ENCODE peak calls at places on chromosomes 6 and 20, in five cellular contexts. N is HL-60, L is coronary artery, A is left lung, Y is fibroblast of mammary gland. M is an unnamed sample.

GRCh38 chr20:31497838-31498540 is 16.3 kb upstream of the HM13 start:
- DNase-seq in Y (peak; percentile 90), N (no peak), A (no peak), L (no peak), M (no peak)

GRCh38 chr6:124887872-124888580 is 74.2 kb upstream of the RNF217 start:
- DNase-seq in N (no peak), Y (no peak), A (no peak), L (no peak), M (no peak)

GRCh38 chr6:73586416-73586974 is 65.7 kb upstream of the EEF1A1 start:
- DNase-seq in Y (peak; percentile 40), A (no peak), N (no peak), L (no peak), M (no peak)

GRCh38 chr6:22892452-22892851 is 323.1 kb downstream of the HDGFL1 start:
- DNase-seq in N (no peak), A (no peak), Y (peak; percentile 97), L (no peak), M (no peak)

GRCh38 chr6:2433686-2434085 is 188.3 kb upstream of the GMDS start:
- DNase-seq in A (no peak), Y (no peak), L (no peak), N (peak; percentile 58), M (no peak)

GRCh38 chr6:46491201-46491788 is at the start of gene RCAN2:
- DNase-seq in A (peak; percentile 70), N (no peak), Y (peak; percentile 46), L (peak; percentile 90), M (peak; percentile 27)

GRCh38 chr6:39309942-39310531 is 4.2 kb downstream of the KCNK17 start:
- DNase-seq in N (peak; percentile 69), L (no peak), Y (peak; percentile 66), A (peak; percentile 75), M (peak; percentile 35)

GRCh38 chr20:57342829-57343228 is 8.2 kb upstream of the RAE1 start:
- DNase-seq in Y (peak; percentile 42), A (no peak), N (no peak), L (no peak), M (no peak)

GRCh38 chr6:40538556-40538955 is 48.6 kb downstream of the LRFN2 start:
- DNase-seq in N (no peak), A (no peak), Y (no peak), L (no peak), M (no peak)

GRCh38 chr20:61437280-61438206 is 185.5 kb downstream of the CDH4 start:
- DNase-seq in A (no peak), N (no peak), Y (peak; percentile 79), L (no peak), M (no peak)

GRCh38 chr6:81614292-81614691 is 138.2 kb downstream of the TENT5A start:
- DNase-seq in Y (peak; percentile 13), N (no peak), L (no peak), A (no peak), M (no peak)

GRCh38 chr6:113758725-113759576 is 98.2 kb upstream of the MARCKS start:
- DNase-seq in L (no peak), A (no peak), Y (no peak), N (no peak), M (no peak)

GRCh38 chr20:22523128-22523498 is 61.3 kb downstream of the FOXA2 start:
- DNase-seq in A (no peak), Y (no peak), L (no peak), N (no peak), M (no peak)

GRCh38 chr20:45343445-45343866 is 4.8 kb downstream of the SDC4 start:
- DNase-seq in A (peak; percentile 54), Y (no peak), N (no peak), L (no peak), M (no peak)

GRCh38 chr6:6851059-6851658 is 256.6 kb upstream of the RREB1 start:
- DNase-seq in L (no peak), A (peak; percentile 57), N (no peak), Y (peak; percentile 99), M (no peak)

GRCh38 chr6:137573739-137574138 is 79.5 kb upstream of the OLIG3 start:
- DNase-seq in L (no peak), A (no peak), Y (no peak), N (no peak), M (no peak)

GRCh38 chr6:85864453-85865401 is 222.0 kb upstream of the SYNCRIP start:
- DNase-seq in A (no peak), N (no peak), L (no peak), Y (peak; percentile 34), M (no peak)
- TF ChIP-seq CTCF in A (no peak), N (no peak), L (no peak), Y (peak; percentile 8), M (no peak)

DNA sequence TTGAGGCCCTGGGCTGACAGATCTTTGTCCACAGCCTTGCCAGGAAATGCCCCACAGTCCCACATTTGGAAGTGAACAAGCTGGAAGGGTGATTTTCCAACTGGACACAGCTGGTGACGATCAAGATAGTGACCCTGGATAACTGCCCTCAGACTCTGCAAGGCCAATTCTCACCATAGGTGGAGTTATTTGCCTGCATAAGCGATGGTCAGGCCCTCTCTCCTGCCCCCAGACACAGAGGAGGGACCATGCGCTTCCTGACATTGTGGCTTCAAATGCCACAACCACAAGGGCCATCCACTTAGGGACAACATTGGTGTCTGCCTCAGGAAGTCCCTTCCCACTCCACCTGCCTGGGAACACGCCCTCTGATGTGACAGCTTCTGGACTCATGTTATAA is 96.0 kb downstream of the JPH2 start:
- DNase-seq in N (no peak), L (no peak), Y (no peak), A (no peak), M (no peak)
- TF ChIP-seq CTCF in N (no peak), L (no peak), Y (no peak), A (no peak), M (no peak)

GRCh38 chr6:152748843-152749242 is 1.8 kb upstream of the VIP start:
- DNase-seq in A (no peak), L (no peak), Y (peak; percentile 29), N (no peak), M (no peak)
- TF ChIP-seq CTCF in A (no peak), L (no peak), Y (peak; percentile 22), N (no peak), M (no peak)

GRCh38 chr20:35312348-35312747 is 20.1 kb upstream of the FAM83C start:
- DNase-seq in Y (peak; percentile 87), A (no peak), N (no peak), L (no peak), M (no peak)
- TF ChIP-seq CTCF in Y (no peak), A (no peak), N (no peak), L (no peak), M (no peak)

GRCh38 chr6:78259935-78260334 is 607.1 kb downstream of the MEI4 start:
- DNase-seq in N (no peak), Y (no peak), A (no peak), L (no peak), M (no peak)
- TF ChIP-seq CTCF in N (no peak), Y (no peak), A (no peak), L (no peak), M (no peak)

DNA sequence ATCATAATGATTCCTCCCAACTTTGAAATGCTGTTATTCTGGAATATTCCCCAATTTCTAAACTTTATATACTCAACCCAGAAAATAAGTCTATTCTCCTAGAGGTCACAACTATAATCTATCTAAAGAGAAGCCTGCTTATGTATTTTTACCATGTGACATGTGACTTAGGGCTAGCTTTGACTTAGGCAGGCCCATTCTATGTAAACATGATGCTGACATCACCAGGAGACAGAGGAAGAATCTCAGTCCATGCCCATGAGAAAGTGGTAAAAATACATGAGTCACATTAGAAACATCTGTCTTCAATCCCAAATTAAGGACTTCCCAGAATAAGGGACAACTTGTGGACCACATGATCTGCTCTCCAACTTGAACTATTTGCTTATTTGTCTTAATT is 113.6 kb upstream of the ID4 start:
- DNase-seq in N (no peak), Y (peak; percentile 94), A (no peak), L (no peak), M (no peak)
- TF ChIP-seq CTCF in N (no peak), Y (no peak), A (no peak), L (no peak), M (no peak)

GRCh38 chr6:30556964-30557682 is at the start of gene PRR3:
- DNase-seq in A (peak; percentile 80), Y (peak; percentile 89), L (peak; percentile 91), N (peak; percentile 92), M (peak; percentile 68)

GRCh38 chr6:30555428-30556005 is 772 bp downstream of the GNL1 start:
- DNase-seq in Y (peak; percentile 31), A (peak; percentile 55), L (peak; percentile 83), N (no peak), M (no peak)

GRCh38 chr6:30554962-30555361 is 1.3 kb downstream of the GNL1 start:
- DNase-seq in N (no peak), Y (no peak), A (no peak), L (no peak), M (no peak)

GRCh38 chr6:30556714-30556963 is 350 bp upstream of the GNL1 start:
- DNase-seq in N (peak; percentile 92), A (peak; percentile 92), Y (no peak), L (peak; percentile 93), M (no peak)

GRCh38 chr6:30556006-30556713 is at the start of gene GNL1:
- DNase-seq in N (peak; percentile 93), Y (peak; percentile 82), L (peak; percentile 94), A (peak; percentile 96), M (peak; percentile 99)
- TF ChIP-seq CTCF in N (no peak), Y (no peak), L (no peak), A (no peak), M (no peak)

GRCh38 chr20:50141018-50141675 is 12.4 kb downstream of the PEDS1 start:
- DNase-seq in N (no peak), A (no peak), L (no peak), Y (no peak), M (no peak)

GRCh38 chr20:50140339-50140859 is 13.1 kb downstream of the PEDS1 start:
- DNase-seq in Y (no peak), N (no peak), L (no peak), A (no peak), M (no peak)

GRCh38 chr20:50136822-50137599 is 16.5 kb downstream of the PEDS1 start:
- DNase-seq in L (no peak), A (no peak), N (no peak), Y (peak; percentile 87), M (no peak)

GRCh38 chr20:50138120-50138478 is 15.4 kb downstream of the PEDS1 start:
- DNase-seq in N (no peak), L (no peak), A (no peak), Y (no peak), M (no peak)

DNA sequence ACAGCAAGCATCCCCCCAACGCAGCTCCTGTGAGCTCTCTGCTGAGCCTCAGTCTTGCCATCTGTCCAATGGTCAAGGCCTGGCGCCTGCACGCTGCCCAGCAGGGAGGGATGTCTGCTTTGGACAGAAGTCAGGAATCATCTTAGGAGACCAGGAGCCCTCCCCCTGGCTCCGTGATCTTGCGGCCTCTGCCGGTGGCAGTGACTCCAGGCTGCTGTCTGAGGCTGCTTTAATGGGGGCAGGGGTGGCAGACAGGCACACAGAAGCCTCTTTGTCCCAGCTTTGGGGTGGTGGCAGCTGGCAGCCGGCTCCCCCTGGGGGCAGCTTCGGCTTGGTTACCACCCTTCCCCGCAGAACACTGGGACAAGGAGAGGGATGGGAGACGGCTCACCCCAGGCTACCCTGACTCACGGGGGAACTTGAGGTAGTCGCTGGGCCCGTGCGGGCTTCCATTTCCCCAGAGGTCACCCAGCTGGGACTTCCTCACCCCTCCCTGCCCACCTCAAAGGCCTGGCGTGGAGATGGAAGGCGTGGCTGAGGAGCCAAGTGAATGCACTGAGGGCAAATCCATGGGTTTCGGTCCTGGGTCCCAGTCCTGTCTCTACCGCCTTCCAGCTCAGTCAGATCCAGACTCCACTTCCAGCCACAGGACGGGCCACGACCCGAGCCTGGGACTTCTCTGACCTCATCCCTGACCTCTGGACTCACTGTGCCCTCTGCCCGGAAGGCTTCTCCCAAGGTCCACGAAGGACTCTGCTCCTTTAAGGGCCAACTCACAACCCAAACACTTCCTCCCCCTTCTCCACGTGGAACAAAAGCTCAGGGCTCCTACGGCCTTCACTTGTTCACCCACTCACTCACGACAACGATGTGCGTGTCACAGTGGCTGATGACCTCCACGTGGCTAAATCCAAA is 14.8 kb downstream of the PEDS1 start:
- DNase-seq in L (no peak), Y (no peak), A (no peak), N (no peak), M (no peak)
- TF ChIP-seq CTCF in L (no peak), Y (no peak), A (no peak), N (no peak), M (no peak)